ENCODE peak calls at places on chromosomes 4 and X, in ten cellular contexts. One of them, this sample, is unnamed.

GRCh38 chr4:162409048-162409447 is 245.2 kb upstream of the FSTL5 start:
- DNase-seq in GM12878: no peak
- DNase-seq in HCT116: no peak
- DNase-seq in esophagus squamous epithelium: no peak
- DNase-seq in sigmoid colon: no peak
- DNase-seq in IMR-90: no peak
- DNase-seq in tibial nerve: no peak
- DNase-seq in ovary: no peak
- DNase-seq in heart left ventricle: no peak
- DNase-seq in suprapubic skin: no peak
- DNase-seq in this sample: no peak

GRCh38 chr4:15786743-15787142 is 8.6 kb downstream of the CD38 start:
- DNase-seq in GM12878: no peak
- DNase-seq in HCT116: no peak
- DNase-seq in esophagus squamous epithelium: no peak
- DNase-seq in sigmoid colon: no peak
- DNase-seq in IMR-90: no peak
- DNase-seq in tibial nerve: no peak
- DNase-seq in ovary: no peak
- DNase-seq in heart left ventricle: no peak
- DNase-seq in suprapubic skin: no peak
- DNase-seq in this sample: no peak

GRCh38 chr4:16636911-16637630 is 261.4 kb downstream of the LDB2 start:
- DNase-seq in GM12878: no peak
- DNase-seq in HCT116: no peak
- DNase-seq in esophagus squamous epithelium: no peak
- DNase-seq in sigmoid colon: no peak
- DNase-seq in IMR-90: no peak
- DNase-seq in tibial nerve: no peak
- DNase-seq in ovary: no peak
- DNase-seq in heart left ventricle: no peak
- DNase-seq in suprapubic skin: no peak
- DNase-seq in this sample: no peak

GRCh38 chrX:9416562-9417319 is 48.1 kb upstream of the TBL1X start:
- DNase-seq in GM12878: no peak
- DNase-seq in HCT116: no peak
- DNase-seq in esophagus squamous epithelium: no peak
- DNase-seq in sigmoid colon: no peak
- DNase-seq in IMR-90: peak
- DNase-seq in tibial nerve: peak
- DNase-seq in ovary: no peak
- DNase-seq in heart left ventricle: no peak
- DNase-seq in suprapubic skin: no peak
- DNase-seq in this sample: no peak

GRCh38 chr4:101885574-101885973 is 95.0 kb downstream of the BANK1 start:
- DNase-seq in GM12878: no peak
- DNase-seq in HCT116: no peak
- DNase-seq in esophagus squamous epithelium: no peak
- DNase-seq in sigmoid colon: no peak
- DNase-seq in IMR-90: no peak
- DNase-seq in tibial nerve: no peak
- DNase-seq in ovary: no peak
- DNase-seq in heart left ventricle: no peak
- DNase-seq in suprapubic skin: no peak
- DNase-seq in this sample: no peak

GRCh38 chr4:52982246-52982950 is 120.3 kb downstream of the RASL11B start:
- DNase-seq in GM12878: no peak
- DNase-seq in HCT116: peak
- DNase-seq in esophagus squamous epithelium: no peak
- DNase-seq in sigmoid colon: no peak
- DNase-seq in IMR-90: peak
- DNase-seq in tibial nerve: no peak
- DNase-seq in ovary: no peak
- DNase-seq in heart left ventricle: no peak
- DNase-seq in suprapubic skin: no peak
- DNase-seq in this sample: no peak

GRCh38 chr4:43224591-43224990 is 332.1 kb downstream of the GRXCR1 start:
- DNase-seq in GM12878: no peak
- DNase-seq in HCT116: no peak
- DNase-seq in esophagus squamous epithelium: no peak
- DNase-seq in sigmoid colon: no peak
- DNase-seq in IMR-90: peak
- DNase-seq in tibial nerve: no peak
- DNase-seq in ovary: no peak
- DNase-seq in heart left ventricle: no peak
- DNase-seq in suprapubic skin: no peak
- DNase-seq in this sample: no peak

GRCh38 chr4:73487233-73487632 is 5.7 kb downstream of the AFM start:
- DNase-seq in GM12878: no peak
- DNase-seq in HCT116: no peak
- DNase-seq in esophagus squamous epithelium: no peak
- DNase-seq in sigmoid colon: no peak
- DNase-seq in IMR-90: no peak
- DNase-seq in tibial nerve: no peak
- DNase-seq in ovary: no peak
- DNase-seq in heart left ventricle: no peak
- DNase-seq in suprapubic skin: no peak
- DNase-seq in this sample: no peak

GRCh38 chr4:37648084-37648817 is 37.9 kb downstream of the RELL1 start:
- DNase-seq in GM12878: no peak
- DNase-seq in HCT116: peak
- DNase-seq in esophagus squamous epithelium: no peak
- DNase-seq in sigmoid colon: peak
- DNase-seq in IMR-90: peak
- DNase-seq in tibial nerve: peak
- DNase-seq in ovary: peak
- DNase-seq in heart left ventricle: peak
- DNase-seq in suprapubic skin: no peak
- DNase-seq in this sample: no peak

GRCh38 chrX:107971636-107972035 is 10.5 kb downstream of the TEX13B start:
- DNase-seq in GM12878: no peak
- DNase-seq in HCT116: no peak
- DNase-seq in esophagus squamous epithelium: no peak
- DNase-seq in sigmoid colon: no peak
- DNase-seq in IMR-90: no peak
- DNase-seq in tibial nerve: no peak
- DNase-seq in ovary: no peak
- DNase-seq in heart left ventricle: no peak
- DNase-seq in suprapubic skin: no peak
- DNase-seq in this sample: no peak

GRCh38 chrX:107968623-107969022 is 13.5 kb downstream of the TEX13B start:
- DNase-seq in GM12878: no peak
- DNase-seq in HCT116: no peak
- DNase-seq in esophagus squamous epithelium: no peak
- DNase-seq in sigmoid colon: no peak
- DNase-seq in IMR-90: no peak
- DNase-seq in tibial nerve: no peak
- DNase-seq in ovary: no peak
- DNase-seq in heart left ventricle: no peak
- DNase-seq in suprapubic skin: no peak
- DNase-seq in this sample: no peak

DNA sequence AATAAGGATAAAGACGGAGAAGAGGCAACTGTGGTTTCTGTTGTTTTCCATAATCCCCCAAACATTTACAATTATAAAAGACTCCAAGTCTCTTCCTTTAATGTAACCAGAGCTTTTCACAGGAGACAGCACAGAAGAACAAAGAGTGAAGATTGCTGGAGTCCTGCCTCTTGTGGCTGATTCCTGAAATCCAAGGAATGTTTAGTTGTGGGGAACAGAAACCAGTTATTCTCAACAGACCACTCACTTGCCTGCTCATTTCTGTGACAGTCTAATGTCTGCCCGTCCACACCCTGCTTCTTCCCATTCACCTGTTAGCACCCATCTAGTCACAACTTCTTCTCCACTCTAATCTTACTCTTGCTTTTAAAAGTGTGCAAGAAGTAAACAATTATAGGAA is 12.1 kb downstream of the TEX13B start:
- DNase-seq in GM12878: no peak
- DNase-seq in HCT116: no peak
- DNase-seq in esophagus squamous epithelium: no peak
- DNase-seq in sigmoid colon: no peak
- DNase-seq in IMR-90: no peak
- DNase-seq in tibial nerve: no peak
- DNase-seq in ovary: no peak
- DNase-seq in heart left ventricle: no peak
- DNase-seq in suprapubic skin: no peak
- DNase-seq in this sample: no peak
- TF ChIP-seq CTCF in GM12878: no peak
- TF ChIP-seq CTCF in HCT116: peak
- TF ChIP-seq CTCF in esophagus squamous epithelium: no peak
- TF ChIP-seq CTCF in sigmoid colon: no peak
- TF ChIP-seq CTCF in IMR-90: no peak
- TF ChIP-seq CTCF in tibial nerve: no peak
- TF ChIP-seq CTCF in ovary: no peak
- TF ChIP-seq CTCF in heart left ventricle: no peak
- TF ChIP-seq CTCF in suprapubic skin: no peak
- TF ChIP-seq CTCF in this sample: no peak

DNA sequence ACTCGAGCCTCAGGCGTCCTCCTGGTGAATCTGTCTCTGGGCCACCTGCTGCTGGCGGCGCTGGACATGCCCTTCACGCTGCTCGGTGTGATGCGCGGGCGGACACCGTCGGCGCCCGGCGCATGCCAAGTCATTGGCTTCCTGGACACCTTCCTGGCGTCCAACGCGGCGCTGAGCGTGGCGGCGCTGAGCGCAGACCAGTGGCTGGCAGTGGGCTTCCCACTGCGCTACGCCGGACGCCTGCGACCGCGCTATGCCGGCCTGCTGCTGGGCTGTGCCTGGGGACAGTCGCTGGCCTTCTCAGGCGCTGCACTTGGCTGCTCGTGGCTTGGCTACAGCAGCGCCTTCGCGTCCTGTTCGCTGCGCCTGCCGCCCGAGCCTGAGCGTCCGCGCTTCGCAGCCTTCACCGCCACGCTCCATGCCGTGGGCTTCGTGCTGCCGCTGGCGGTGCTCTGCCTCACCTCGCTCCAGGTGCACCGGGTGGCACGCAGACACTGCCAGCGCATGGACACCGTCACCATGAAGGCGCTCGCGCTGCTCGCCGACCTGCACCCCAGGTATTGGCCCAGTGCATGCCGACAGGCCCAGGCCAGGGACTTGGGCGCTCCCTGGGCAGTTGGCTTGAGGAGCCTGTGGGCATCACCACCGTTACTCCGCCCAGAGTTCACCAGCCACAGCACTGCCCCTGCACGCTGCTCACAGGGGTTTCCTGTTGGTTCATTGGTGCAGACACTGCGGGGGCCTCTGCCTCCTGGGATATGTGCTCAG is 1.1 kb downstream of the GPR78 start:
- DNase-seq in GM12878: no peak
- DNase-seq in HCT116: no peak
- DNase-seq in esophagus squamous epithelium: no peak
- DNase-seq in sigmoid colon: peak
- DNase-seq in IMR-90: no peak
- DNase-seq in tibial nerve: no peak
- DNase-seq in ovary: peak
- DNase-seq in heart left ventricle: no peak
- DNase-seq in suprapubic skin: peak
- DNase-seq in this sample: no peak
- TF ChIP-seq POLR2A in GM12878: no peak
- TF ChIP-seq POLR2A in HCT116: no peak
- TF ChIP-seq POLR2A in esophagus squamous epithelium: no peak
- TF ChIP-seq POLR2A in sigmoid colon: no peak
- TF ChIP-seq POLR2A in IMR-90: no peak
- TF ChIP-seq POLR2A in tibial nerve: no peak
- TF ChIP-seq POLR2A in ovary: no peak
- TF ChIP-seq POLR2A in heart left ventricle: no peak
- TF ChIP-seq POLR2A in suprapubic skin: no peak
- TF ChIP-seq POLR2A in this sample: no peak

DNA sequence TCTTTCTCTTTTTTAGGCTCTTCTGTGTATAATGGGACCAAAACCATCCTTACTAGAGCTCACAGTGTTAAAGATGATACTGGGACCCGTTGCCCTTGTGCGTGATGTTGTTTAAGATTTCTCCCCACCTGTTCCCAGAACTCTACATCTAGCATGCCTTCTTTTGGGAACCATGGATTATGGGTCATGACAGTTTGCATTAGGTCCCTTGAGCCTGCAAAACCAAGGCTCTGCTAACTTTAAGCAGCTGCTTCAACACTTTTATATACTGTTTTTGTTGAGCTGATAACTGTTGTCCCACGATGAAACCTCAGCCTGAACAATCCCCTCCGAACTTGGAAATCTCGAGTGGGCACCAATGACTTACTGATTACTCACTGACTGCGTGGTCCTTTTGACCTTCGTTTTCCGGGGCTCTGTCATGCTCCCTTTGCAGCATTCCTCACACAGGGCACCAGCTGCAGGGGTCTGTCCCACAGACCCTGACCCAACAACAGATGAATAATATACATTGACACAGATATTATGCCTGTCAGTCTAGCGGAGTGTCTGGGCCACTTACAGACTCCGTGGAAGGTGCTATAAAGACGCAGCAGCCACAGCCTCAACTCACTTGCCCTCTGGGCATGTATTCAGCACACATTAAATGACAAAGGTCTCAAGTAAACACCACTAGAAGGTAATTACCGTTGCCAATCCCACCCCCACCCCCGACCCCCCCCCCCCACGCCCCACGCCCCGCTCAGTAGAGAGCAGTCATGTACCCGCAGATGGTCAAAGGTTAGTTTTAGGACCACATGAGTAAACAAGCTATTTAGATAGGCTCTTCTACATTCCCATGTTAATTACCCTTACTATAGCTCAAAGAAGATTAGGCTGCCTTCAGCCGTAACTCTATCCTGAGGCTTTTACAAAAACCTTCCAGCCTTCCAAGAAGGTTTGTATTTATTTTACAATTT is 162.0 kb upstream of the WDFY3 start:
- DNase-seq in GM12878: no peak
- DNase-seq in HCT116: no peak
- DNase-seq in esophagus squamous epithelium: no peak
- DNase-seq in sigmoid colon: no peak
- DNase-seq in IMR-90: no peak
- DNase-seq in tibial nerve: no peak
- DNase-seq in ovary: no peak
- DNase-seq in heart left ventricle: no peak
- DNase-seq in suprapubic skin: no peak
- DNase-seq in this sample: no peak
- H3K4me3 ChIP-seq in GM12878: no peak
- H3K4me3 ChIP-seq in HCT116: no peak
- H3K4me3 ChIP-seq in esophagus squamous epithelium: no peak
- H3K4me3 ChIP-seq in sigmoid colon: no peak
- H3K4me3 ChIP-seq in IMR-90: no peak
- H3K4me3 ChIP-seq in tibial nerve: no peak
- H3K4me3 ChIP-seq in ovary: no peak
- H3K4me3 ChIP-seq in heart left ventricle: no peak
- H3K4me3 ChIP-seq in suprapubic skin: no peak
- H3K4me3 ChIP-seq in this sample: no peak

DNA sequence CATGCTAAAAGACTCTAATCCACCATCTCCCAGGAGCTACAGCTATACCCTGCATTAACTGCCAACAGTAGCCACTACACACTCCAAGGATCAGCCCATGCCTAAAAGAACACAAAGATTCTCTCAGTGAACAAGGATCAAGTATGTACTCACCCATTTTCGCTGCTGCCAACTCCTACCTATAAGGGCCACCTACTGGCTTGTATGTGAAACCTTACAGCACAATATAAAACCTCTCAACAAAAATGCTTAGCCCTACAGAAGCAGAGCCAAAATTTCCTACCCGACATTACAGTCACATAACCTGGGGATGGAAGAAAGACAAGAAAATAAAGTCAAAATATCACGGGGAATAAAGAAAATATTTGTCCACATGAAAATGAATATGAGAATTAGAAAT is 562.8 kb upstream of the POU3F4 start:
- DNase-seq in GM12878: no peak
- DNase-seq in HCT116: no peak
- DNase-seq in esophagus squamous epithelium: no peak
- DNase-seq in sigmoid colon: no peak
- DNase-seq in IMR-90: no peak
- DNase-seq in tibial nerve: no peak
- DNase-seq in ovary: no peak
- DNase-seq in heart left ventricle: no peak
- DNase-seq in suprapubic skin: no peak
- DNase-seq in this sample: no peak
- TF ChIP-seq CTCF in GM12878: no peak
- TF ChIP-seq CTCF in HCT116: no peak
- TF ChIP-seq CTCF in esophagus squamous epithelium: no peak
- TF ChIP-seq CTCF in sigmoid colon: no peak
- TF ChIP-seq CTCF in IMR-90: no peak
- TF ChIP-seq CTCF in tibial nerve: no peak
- TF ChIP-seq CTCF in ovary: no peak
- TF ChIP-seq CTCF in heart left ventricle: no peak
- TF ChIP-seq CTCF in suprapubic skin: no peak
- TF ChIP-seq CTCF in this sample: no peak